ENCODE peak calls at places on chromosomes 3 and 15, in nine cellular contexts. One of them, this sample, is unnamed.

GRCh38 chr3:99520511-99520910 is 117.9 kb upstream of the COL8A1 start:
- DNase-seq in RKO: no peak
- DNase-seq in AML-193: no peak
- DNase-seq in anterior cingulate cortex: no peak
- DNase-seq in activated naive CD8-positive, alpha-beta T cell treated with anti-CD3 and anti-CD28 coated beads for 36 hours: no peak
- DNase-seq in GM23338: no peak
- DNase-seq in natural killer cell: no peak
- DNase-seq in iris pigment epithelial cell: no peak
- DNase-seq in NAMALWA: no peak
- DNase-seq in this sample: no peak

GRCh38 chr3:173396191-173397041 is 1.1 kb upstream of the NLGN1 start:
- DNase-seq in iris pigment epithelial cell: peak; percentile 2
- DNase-seq in RKO: no peak
- DNase-seq in NAMALWA: no peak
- DNase-seq in natural killer cell: no peak
- DNase-seq in GM23338: peak; percentile 64
- DNase-seq in AML-193: no peak
- DNase-seq in anterior cingulate cortex: no peak
- DNase-seq in activated naive CD8-positive, alpha-beta T cell treated with anti-CD3 and anti-CD28 coated beads for 36 hours: no peak
- DNase-seq in this sample: no peak

GRCh38 chr3:154220462-154220861 is 99.3 kb downstream of the ARHGEF26 start:
- DNase-seq in RKO: no peak
- DNase-seq in AML-193: no peak
- DNase-seq in iris pigment epithelial cell: no peak
- DNase-seq in GM23338: no peak
- DNase-seq in NAMALWA: no peak
- DNase-seq in activated naive CD8-positive, alpha-beta T cell treated with anti-CD3 and anti-CD28 coated beads for 36 hours: no peak
- DNase-seq in natural killer cell: no peak
- DNase-seq in anterior cingulate cortex: no peak
- DNase-seq in this sample: no peak

GRCh38 chr3:196624008-196624790 is 15.3 kb upstream of the NRROS start:
- DNase-seq in anterior cingulate cortex: no peak
- DNase-seq in activated naive CD8-positive, alpha-beta T cell treated with anti-CD3 and anti-CD28 coated beads for 36 hours: peak; percentile 72
- DNase-seq in iris pigment epithelial cell: no peak
- DNase-seq in AML-193: peak; percentile 95
- DNase-seq in natural killer cell: no peak
- DNase-seq in NAMALWA: no peak
- DNase-seq in GM23338: no peak
- DNase-seq in RKO: no peak
- DNase-seq in this sample: no peak

GRCh38 chr3:135558906-135559305 is 406.6 kb upstream of the PPP2R3A start:
- DNase-seq in AML-193: no peak
- DNase-seq in anterior cingulate cortex: no peak
- DNase-seq in activated naive CD8-positive, alpha-beta T cell treated with anti-CD3 and anti-CD28 coated beads for 36 hours: no peak
- DNase-seq in NAMALWA: no peak
- DNase-seq in GM23338: no peak
- DNase-seq in natural killer cell: no peak
- DNase-seq in RKO: no peak
- DNase-seq in iris pigment epithelial cell: no peak
- DNase-seq in this sample: no peak

GRCh38 chr3:61420136-61420759 is 141.1 kb upstream of the PTPRG start:
- DNase-seq in natural killer cell: no peak
- DNase-seq in iris pigment epithelial cell: no peak
- DNase-seq in anterior cingulate cortex: no peak
- DNase-seq in GM23338: no peak
- DNase-seq in RKO: no peak
- DNase-seq in AML-193: no peak
- DNase-seq in NAMALWA: no peak
- DNase-seq in activated naive CD8-positive, alpha-beta T cell treated with anti-CD3 and anti-CD28 coated beads for 36 hours: no peak
- DNase-seq in this sample: no peak

GRCh38 chr3:482479-482878 is 285.9 kb downstream of the CHL1 start:
- DNase-seq in NAMALWA: no peak
- DNase-seq in iris pigment epithelial cell: no peak
- DNase-seq in anterior cingulate cortex: no peak
- DNase-seq in AML-193: no peak
- DNase-seq in GM23338: no peak
- DNase-seq in RKO: no peak
- DNase-seq in natural killer cell: no peak
- DNase-seq in activated naive CD8-positive, alpha-beta T cell treated with anti-CD3 and anti-CD28 coated beads for 36 hours: no peak
- DNase-seq in this sample: no peak

GRCh38 chr3:171646357-171647133 is 163.7 kb downstream of the PLD1 start:
- DNase-seq in natural killer cell: no peak
- DNase-seq in NAMALWA: peak; percentile 70
- DNase-seq in AML-193: peak; percentile 81
- DNase-seq in activated naive CD8-positive, alpha-beta T cell treated with anti-CD3 and anti-CD28 coated beads for 36 hours: no peak
- DNase-seq in anterior cingulate cortex: no peak
- DNase-seq in iris pigment epithelial cell: peak; percentile 78
- DNase-seq in GM23338: peak; percentile 62
- DNase-seq in RKO: peak; percentile 73
- DNase-seq in this sample: no peak

GRCh38 chr3:5427021-5427420 is 239.5 kb downstream of the EDEM1 start:
- DNase-seq in RKO: no peak
- DNase-seq in NAMALWA: no peak
- DNase-seq in AML-193: no peak
- DNase-seq in GM23338: no peak
- DNase-seq in iris pigment epithelial cell: no peak
- DNase-seq in activated naive CD8-positive, alpha-beta T cell treated with anti-CD3 and anti-CD28 coated beads for 36 hours: no peak
- DNase-seq in anterior cingulate cortex: no peak
- DNase-seq in natural killer cell: no peak
- DNase-seq in this sample: no peak

GRCh38 chr3:187997490-187997889 is 156.5 kb upstream of the LPP start:
- DNase-seq in natural killer cell: no peak
- DNase-seq in RKO: peak; percentile 15
- DNase-seq in GM23338: no peak
- DNase-seq in anterior cingulate cortex: no peak
- DNase-seq in AML-193: no peak
- DNase-seq in iris pigment epithelial cell: no peak
- DNase-seq in NAMALWA: no peak
- DNase-seq in activated naive CD8-positive, alpha-beta T cell treated with anti-CD3 and anti-CD28 coated beads for 36 hours: no peak
- DNase-seq in this sample: no peak

GRCh38 chr15:83449250-83449671 is 2.1 kb downstream of the SH3GL3 start:
- DNase-seq in iris pigment epithelial cell: no peak
- DNase-seq in GM23338: no peak
- DNase-seq in AML-193: no peak
- DNase-seq in NAMALWA: no peak
- DNase-seq in natural killer cell: no peak
- DNase-seq in activated naive CD8-positive, alpha-beta T cell treated with anti-CD3 and anti-CD28 coated beads for 36 hours: no peak
- DNase-seq in RKO: no peak
- DNase-seq in anterior cingulate cortex: no peak
- DNase-seq in this sample: no peak

GRCh38 chr3:100591411-100591810 is 18.0 kb upstream of the ADGRG7 start:
- DNase-seq in AML-193: no peak
- DNase-seq in activated naive CD8-positive, alpha-beta T cell treated with anti-CD3 and anti-CD28 coated beads for 36 hours: no peak
- DNase-seq in NAMALWA: no peak
- DNase-seq in RKO: no peak
- DNase-seq in iris pigment epithelial cell: no peak
- DNase-seq in natural killer cell: no peak
- DNase-seq in GM23338: no peak
- DNase-seq in anterior cingulate cortex: no peak
- DNase-seq in this sample: no peak

GRCh38 chr3:185744997-185745843 is 79.6 kb downstream of the IGF2BP2 start:
- DNase-seq in natural killer cell: no peak
- DNase-seq in anterior cingulate cortex: no peak
- DNase-seq in RKO: peak; percentile 38
- DNase-seq in GM23338: no peak
- DNase-seq in AML-193: no peak
- DNase-seq in NAMALWA: peak; percentile 59
- DNase-seq in activated naive CD8-positive, alpha-beta T cell treated with anti-CD3 and anti-CD28 coated beads for 36 hours: no peak
- DNase-seq in iris pigment epithelial cell: peak; percentile 95
- DNase-seq in this sample: no peak

GRCh38 chr3:195777975-195778374 is 33.8 kb downstream of the MUC4 start:
- DNase-seq in GM23338: no peak
- DNase-seq in natural killer cell: no peak
- DNase-seq in AML-193: no peak
- DNase-seq in activated naive CD8-positive, alpha-beta T cell treated with anti-CD3 and anti-CD28 coated beads for 36 hours: no peak
- DNase-seq in anterior cingulate cortex: no peak
- DNase-seq in iris pigment epithelial cell: no peak
- DNase-seq in NAMALWA: no peak
- DNase-seq in RKO: no peak
- DNase-seq in this sample: no peak

GRCh38 chr15:78991879-78992278 is 47.0 kb upstream of the CTSH start:
- DNase-seq in GM23338: no peak
- DNase-seq in AML-193: no peak
- DNase-seq in iris pigment epithelial cell: no peak
- DNase-seq in anterior cingulate cortex: no peak
- DNase-seq in activated naive CD8-positive, alpha-beta T cell treated with anti-CD3 and anti-CD28 coated beads for 36 hours: no peak
- DNase-seq in RKO: no peak
- DNase-seq in natural killer cell: no peak
- DNase-seq in NAMALWA: no peak
- DNase-seq in this sample: no peak

GRCh38 chr3:15300318-15301078 is 31.9 kb downstream of the SH3BP5 start:
- DNase-seq in iris pigment epithelial cell: peak; percentile 64
- DNase-seq in RKO: peak; percentile 79
- DNase-seq in AML-193: peak; percentile 45
- DNase-seq in GM23338: no peak
- DNase-seq in anterior cingulate cortex: no peak
- DNase-seq in activated naive CD8-positive, alpha-beta T cell treated with anti-CD3 and anti-CD28 coated beads for 36 hours: no peak
- DNase-seq in natural killer cell: no peak
- DNase-seq in NAMALWA: no peak
- DNase-seq in this sample: no peak

GRCh38 chr15:51801391-51801835 is 28.0 kb upstream of the TMOD3 start:
- DNase-seq in activated naive CD8-positive, alpha-beta T cell treated with anti-CD3 and anti-CD28 coated beads for 36 hours: no peak
- DNase-seq in iris pigment epithelial cell: peak; percentile 38
- DNase-seq in natural killer cell: no peak
- DNase-seq in RKO: peak; percentile 52
- DNase-seq in AML-193: no peak
- DNase-seq in GM23338: peak; percentile 75
- DNase-seq in anterior cingulate cortex: no peak
- DNase-seq in NAMALWA: peak; percentile 69
- DNase-seq in this sample: no peak

GRCh38 chr3:59522550-59522949 is 472.7 kb upstream of the CFAP20DC start:
- DNase-seq in GM23338: no peak
- DNase-seq in iris pigment epithelial cell: no peak
- DNase-seq in RKO: no peak
- DNase-seq in natural killer cell: no peak
- DNase-seq in NAMALWA: no peak
- DNase-seq in anterior cingulate cortex: no peak
- DNase-seq in AML-193: no peak
- DNase-seq in activated naive CD8-positive, alpha-beta T cell treated with anti-CD3 and anti-CD28 coated beads for 36 hours: no peak
- DNase-seq in this sample: no peak

GRCh38 chr3:155494332-155494731 is 200.8 kb upstream of the STRIT1 start:
- DNase-seq in NAMALWA: peak; percentile 49
- DNase-seq in iris pigment epithelial cell: no peak
- DNase-seq in AML-193: peak; percentile 8
- DNase-seq in GM23338: no peak
- DNase-seq in anterior cingulate cortex: no peak
- DNase-seq in activated naive CD8-positive, alpha-beta T cell treated with anti-CD3 and anti-CD28 coated beads for 36 hours: no peak
- DNase-seq in natural killer cell: no peak
- DNase-seq in RKO: no peak
- DNase-seq in this sample: no peak

GRCh38 chr15:34085746-34086145 is 15.9 kb downstream of the EMC7 start:
- DNase-seq in NAMALWA: no peak
- DNase-seq in activated naive CD8-positive, alpha-beta T cell treated with anti-CD3 and anti-CD28 coated beads for 36 hours: no peak
- DNase-seq in RKO: no peak
- DNase-seq in iris pigment epithelial cell: no peak
- DNase-seq in GM23338: no peak
- DNase-seq in natural killer cell: no peak
- DNase-seq in AML-193: no peak
- DNase-seq in anterior cingulate cortex: no peak
- DNase-seq in this sample: no peak

GRCh38 chr3:134718736-134719135 is 67.9 kb upstream of the KY start:
- DNase-seq in activated naive CD8-positive, alpha-beta T cell treated with anti-CD3 and anti-CD28 coated beads for 36 hours: no peak
- DNase-seq in RKO: no peak
- DNase-seq in iris pigment epithelial cell: peak; percentile 8
- DNase-seq in anterior cingulate cortex: no peak
- DNase-seq in NAMALWA: no peak
- DNase-seq in natural killer cell: no peak
- DNase-seq in AML-193: no peak
- DNase-seq in GM23338: no peak
- DNase-seq in this sample: no peak

GRCh38 chr15:78620021-78620838 is 566 bp downstream of the CHRNA3 start:
- DNase-seq in activated naive CD8-positive, alpha-beta T cell treated with anti-CD3 and anti-CD28 coated beads for 36 hours: peak; percentile 19
- DNase-seq in natural killer cell: no peak
- DNase-seq in GM23338: peak; percentile 80
- DNase-seq in RKO: no peak
- DNase-seq in anterior cingulate cortex: no peak
- DNase-seq in AML-193: no peak
- DNase-seq in iris pigment epithelial cell: peak; percentile 13
- DNase-seq in NAMALWA: no peak
- DNase-seq in this sample: peak; percentile 36

GRCh38 chr3:76367281-76367680 is 581.9 kb upstream of the ZNF717 start:
- DNase-seq in anterior cingulate cortex: no peak
- DNase-seq in RKO: no peak
- DNase-seq in iris pigment epithelial cell: peak; percentile 79
- DNase-seq in natural killer cell: no peak
- DNase-seq in GM23338: no peak
- DNase-seq in activated naive CD8-positive, alpha-beta T cell treated with anti-CD3 and anti-CD28 coated beads for 36 hours: no peak
- DNase-seq in NAMALWA: no peak
- DNase-seq in AML-193: no peak
- DNase-seq in this sample: no peak

GRCh38 chr3:45123030-45123429 is 23.1 kb downstream of the CDCP1 start:
- DNase-seq in anterior cingulate cortex: no peak
- DNase-seq in AML-193: no peak
- DNase-seq in natural killer cell: no peak
- DNase-seq in RKO: peak; percentile 82
- DNase-seq in GM23338: no peak
- DNase-seq in NAMALWA: no peak
- DNase-seq in iris pigment epithelial cell: peak; percentile 92
- DNase-seq in activated naive CD8-positive, alpha-beta T cell treated with anti-CD3 and anti-CD28 coated beads for 36 hours: no peak
- DNase-seq in this sample: no peak

GRCh38 chr3:11610044-11610671 is 33.6 kb downstream of the VGLL4 start:
- DNase-seq in NAMALWA: no peak
- DNase-seq in natural killer cell: peak; percentile 49
- DNase-seq in activated naive CD8-positive, alpha-beta T cell treated with anti-CD3 and anti-CD28 coated beads for 36 hours: no peak
- DNase-seq in iris pigment epithelial cell: peak; percentile 56
- DNase-seq in RKO: no peak
- DNase-seq in anterior cingulate cortex: no peak
- DNase-seq in GM23338: no peak
- DNase-seq in AML-193: no peak
- DNase-seq in this sample: no peak

GRCh38 chr3:34351857-34352545 is 553.6 kb downstream of the PDCD6IP start:
- DNase-seq in GM23338: no peak
- DNase-seq in AML-193: no peak
- DNase-seq in activated naive CD8-positive, alpha-beta T cell treated with anti-CD3 and anti-CD28 coated beads for 36 hours: no peak
- DNase-seq in iris pigment epithelial cell: no peak
- DNase-seq in natural killer cell: no peak
- DNase-seq in RKO: no peak
- DNase-seq in NAMALWA: no peak
- DNase-seq in anterior cingulate cortex: no peak
- DNase-seq in this sample: no peak

GRCh38 chr3:195207056-195207455 is 63.9 kb downstream of the XXYLT1 start:
- DNase-seq in natural killer cell: no peak
- DNase-seq in NAMALWA: no peak
- DNase-seq in AML-193: no peak
- DNase-seq in GM23338: no peak
- DNase-seq in anterior cingulate cortex: no peak
- DNase-seq in RKO: no peak
- DNase-seq in activated naive CD8-positive, alpha-beta T cell treated with anti-CD3 and anti-CD28 coated beads for 36 hours: no peak
- DNase-seq in iris pigment epithelial cell: no peak
- DNase-seq in this sample: peak; percentile 32

GRCh38 chr15:67094001-67094826 is 28.8 kb downstream of the SMAD3 start:
- DNase-seq in natural killer cell: no peak
- DNase-seq in iris pigment epithelial cell: no peak
- DNase-seq in anterior cingulate cortex: no peak
- DNase-seq in AML-193: no peak
- DNase-seq in activated naive CD8-positive, alpha-beta T cell treated with anti-CD3 and anti-CD28 coated beads for 36 hours: no peak
- DNase-seq in RKO: no peak
- DNase-seq in NAMALWA: no peak
- DNase-seq in GM23338: no peak
- DNase-seq in this sample: no peak

GRCh38 chr15:92653836-92654524 is 1.6 kb downstream of the FAM174B start:
- DNase-seq in GM23338: no peak
- DNase-seq in RKO: peak; percentile 21
- DNase-seq in NAMALWA: no peak
- DNase-seq in natural killer cell: no peak
- DNase-seq in AML-193: no peak
- DNase-seq in activated naive CD8-positive, alpha-beta T cell treated with anti-CD3 and anti-CD28 coated beads for 36 hours: no peak
- DNase-seq in anterior cingulate cortex: no peak
- DNase-seq in iris pigment epithelial cell: no peak
- DNase-seq in this sample: no peak

GRCh38 chr3:137647179-137647578 is 116.9 kb upstream of the SOX14 start:
- DNase-seq in activated naive CD8-positive, alpha-beta T cell treated with anti-CD3 and anti-CD28 coated beads for 36 hours: no peak
- DNase-seq in natural killer cell: no peak
- DNase-seq in AML-193: no peak
- DNase-seq in iris pigment epithelial cell: no peak
- DNase-seq in NAMALWA: no peak
- DNase-seq in anterior cingulate cortex: no peak
- DNase-seq in RKO: no peak
- DNase-seq in GM23338: peak; percentile 82
- DNase-seq in this sample: no peak

GRCh38 chr15:68633181-68634121 is 54.7 kb downstream of the CORO2B start:
- DNase-seq in anterior cingulate cortex: no peak
- DNase-seq in activated naive CD8-positive, alpha-beta T cell treated with anti-CD3 and anti-CD28 coated beads for 36 hours: no peak
- DNase-seq in AML-193: no peak
- DNase-seq in RKO: no peak
- DNase-seq in natural killer cell: no peak
- DNase-seq in NAMALWA: peak; percentile 40
- DNase-seq in GM23338: no peak
- DNase-seq in iris pigment epithelial cell: no peak
- DNase-seq in this sample: no peak